ENCODE peak calls at places on chromosomes 5 and 9, in four cellular contexts. F, U, Y and S are unnamed samples.

GRCh38 chr5:11997942-11998341 is 93.7 kb upstream of the CTNND2 start:
- DNase-seq in F (no peak), U (no peak), Y (no peak), S (no peak)

GRCh38 chr5:27682600-27682999 is 644.2 kb upstream of the CDH9 start:
- DNase-seq in F (peak), U (no peak), Y (no peak), S (no peak)

GRCh38 chr9:34958411-34958982 is 412 bp downstream of the PHF24 start:
- DNase-seq in F (no peak), U (no peak), Y (no peak), S (no peak)

GRCh38 chr5:126138475-126139005 is 284.7 kb upstream of the GRAMD2B start:
- DNase-seq in F (no peak), U (no peak), Y (no peak), S (no peak)

GRCh38 chr9:14006586-14007198 is 307.2 kb downstream of the NFIB start:
- DNase-seq in F (no peak), U (no peak), Y (no peak), S (no peak)

GRCh38 chr9:130193119-130193518 is 20.9 kb downstream of the NCS1 start:
- DNase-seq in F (no peak), U (no peak), Y (no peak), S (no peak)

GRCh38 chr9:132372177-132373095 is 17.6 kb upstream of the SETX start:
- DNase-seq in F (peak), U (peak), Y (no peak), S (no peak)

GRCh38 chr9:71929223-71929622 is 17.8 kb downstream of the C9orf85 start:
- DNase-seq in F (peak), U (no peak), Y (no peak), S (no peak)

GRCh38 chr5:78719504-78720233 is 71.1 kb upstream of the LHFPL2 start:
- DNase-seq in F (no peak), U (no peak), Y (no peak), S (no peak)